ENCODE peak calls at places on chromosomes 12 and 14, in five cellular contexts. Z is heart right ventricle, E is right cardiac atrium, Q is heart left ventricle, J is suprapubic skin. U is an unnamed sample. For H3K9me3, the result is how much of the 10 kb centered on the place peaks cover.

GRCh38 chr12:52346596-52346995 is 20.7 kb downstream of the KRT85 start:
- DNase-seq in Z (no peak), J (no peak), E (no peak), Q (no peak), U (peak)

GRCh38 chr14:69471916-69472315 is 12.6 kb upstream of the PLEKHD1 start:
- DNase-seq in J (no peak), Q (no peak), Z (no peak), E (no peak), U (no peak)

GRCh38 chr14:24848427-24848826 is 201.5 kb downstream of the STXBP6 start:
- DNase-seq in J (no peak), Z (no peak), E (no peak), Q (no peak), U (no peak)

GRCh38 chr12:71139153-71139735 is 18.6 kb downstream of the TSPAN8 start:
- DNase-seq in Q (no peak), E (no peak), J (no peak), Z (no peak), U (peak)

GRCh38 chr12:57097554-57097835 is 8.6 kb downstream of the NAB2 start:
- DNase-seq in Z (no peak), E (no peak), Q (no peak), J (no peak), U (no peak)

GRCh38 chr12:108734200-108734906 is 3.0 kb upstream of the CORO1C start:
- DNase-seq in Z (no peak), Q (no peak), E (no peak), J (peak), U (peak)

GRCh38 chr12:108129017-108129812 is at the start of gene WSCD2:
- DNase-seq in E (peak), J (no peak), Z (peak), Q (no peak), U (peak)

GRCh38 chr14:40362856-40363255 is 930.6 kb upstream of the FBXO33 start:
- DNase-seq in Q (no peak), Z (no peak), E (no peak), J (no peak), U (no peak)

GRCh38 chr12:4153343-4153892 is 120.1 kb upstream of the CCND2 start:
- DNase-seq in Z (no peak), E (no peak), J (no peak), Q (no peak), U (peak)

GRCh38 chr12:27394676-27395075 is 51.9 kb upstream of the SMCO2 start:
- DNase-seq in Q (no peak), Z (no peak), J (no peak), E (no peak), U (no peak)

GRCh38 chr14:104676694-104677505 is 12.5 kb upstream of the INF2 start:
- DNase-seq in E (peak), Z (peak), J (no peak), Q (peak), U (no peak)

GRCh38 chr12:49330631-49331359 is 6.2 kb downstream of the C1QL4 start:
- DNase-seq in J (no peak), Z (no peak), Q (no peak), E (no peak), U (no peak)

GRCh38 chr12:10135126-10135525 is 5.1 kb upstream of the CLEC7A start:
- DNase-seq in Q (no peak), Z (no peak), E (no peak), J (no peak), U (no peak)

GRCh38 chr12:118356809-118357326 is 15.8 kb downstream of the TAOK3 start:
- DNase-seq in J (no peak), Z (no peak), E (no peak), Q (no peak), U (no peak)

GRCh38 chr14:91417134-91417982 is at the start of gene CCDC88C:
- DNase-seq in J (no peak), Z (peak), E (peak), Q (peak), U (peak)

GRCh38 chr14:103662591-103662990 is 33.6 kb downstream of the KLC1 start:
- DNase-seq in J (no peak), Q (no peak), E (no peak), Z (no peak), U (no peak)

GRCh38 chr12:107759410-107759809 is 1.5 kb downstream of the PRDM4 start:
- DNase-seq in Q (no peak), Z (no peak), E (no peak), J (no peak), U (peak)

GRCh38 chr12:121404734-121405133 is 4.8 kb downstream of the RNF34 start:
- DNase-seq in E (no peak), J (no peak), Z (no peak), Q (no peak), U (peak)

GRCh38 chr12:64175254-64175945 is 46.7 kb downstream of the KICS2 start:
- DNase-seq in Z (no peak), Q (no peak), J (no peak), E (no peak), U (no peak)

GRCh38 chr12:86373813-86374212 is 117.6 kb upstream of the MGAT4C start:
- DNase-seq in E (no peak), Z (no peak), J (no peak), Q (no peak), U (no peak)

GRCh38 chr12:15700595-15700994 is 88.6 kb downstream of the EPS8 start:
- DNase-seq in J (no peak), Z (no peak), E (no peak), Q (no peak), U (no peak)

GRCh38 chr14:45785240-45785639 is 532.2 kb upstream of the MIS18BP1 start:
- DNase-seq in Z (no peak), J (no peak), Q (no peak), E (no peak), U (no peak)

GRCh38 chr12:47415054-47415453 is 290.8 kb downstream of the RPAP3 start:
- DNase-seq in E (no peak), Q (no peak), J (no peak), Z (no peak), U (no peak)

GRCh38 chr12:9361879-9362326 is 153.7 kb upstream of the PZP start:
- DNase-seq in Q (no peak), J (no peak), Z (no peak), E (no peak), U (no peak)

GRCh38 chr14:62501021-62501750 is 544.1 kb downstream of the KCNH5 start:
- DNase-seq in E (no peak), Q (no peak), J (no peak), Z (no peak), U (no peak)
- H3K9me3 ChIP-seq in E (under half), Q (under half), J (under half), Z (under half), U (under half)

DNA sequence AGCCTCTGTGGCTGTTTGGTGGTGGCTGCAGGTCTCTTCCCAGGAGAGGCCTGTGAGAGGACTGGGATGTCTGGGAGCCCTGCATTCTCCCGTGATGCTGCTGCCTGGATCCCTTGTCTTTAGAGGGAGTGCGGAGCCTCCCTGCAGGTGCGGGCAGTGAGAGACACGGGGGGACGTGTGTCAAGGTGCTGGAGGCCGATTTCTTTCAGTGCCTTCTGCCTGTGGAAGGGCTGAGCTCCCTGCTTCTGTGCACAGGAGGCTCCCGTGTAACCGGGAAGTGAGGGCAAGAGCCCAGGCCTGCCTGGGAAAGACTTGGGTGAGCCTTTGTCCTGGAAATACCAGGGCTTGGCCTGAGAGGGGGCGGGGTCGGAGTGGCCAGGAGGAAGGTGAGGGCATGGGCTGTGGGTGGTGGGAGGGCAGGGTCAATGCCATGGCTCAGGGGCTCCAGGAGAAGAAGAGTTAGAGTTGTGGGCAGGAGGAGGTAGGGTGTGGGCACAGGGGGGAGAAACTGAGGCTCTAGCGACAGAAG is 372.2 kb downstream of the TMEM121 start:
- DNase-seq in Z (no peak), Q (peak), J (no peak), E (peak), U (no peak)
- H3K9me3 ChIP-seq in Z (under half), Q (under half), J (under half), E (under half), U (under half)

GRCh38 chr12:59645242-59645641 is 49.4 kb downstream of the SLC16A7 start:
- DNase-seq in E (no peak), Z (no peak), J (no peak), Q (no peak), U (no peak)
- H3K9me3 ChIP-seq in E (under half), Z (under half), J (under half), Q (under half), U (under half)

GRCh38 chr12:31950088-31950487 is 9.1 kb upstream of the RESF1 start:
- DNase-seq in Z (no peak), E (no peak), Q (no peak), J (no peak), U (no peak)

GRCh38 chr12:31947971-31948370 is 11.2 kb upstream of the RESF1 start:
- DNase-seq in Q (no peak), Z (no peak), E (no peak), J (no peak), U (no peak)

DNA sequence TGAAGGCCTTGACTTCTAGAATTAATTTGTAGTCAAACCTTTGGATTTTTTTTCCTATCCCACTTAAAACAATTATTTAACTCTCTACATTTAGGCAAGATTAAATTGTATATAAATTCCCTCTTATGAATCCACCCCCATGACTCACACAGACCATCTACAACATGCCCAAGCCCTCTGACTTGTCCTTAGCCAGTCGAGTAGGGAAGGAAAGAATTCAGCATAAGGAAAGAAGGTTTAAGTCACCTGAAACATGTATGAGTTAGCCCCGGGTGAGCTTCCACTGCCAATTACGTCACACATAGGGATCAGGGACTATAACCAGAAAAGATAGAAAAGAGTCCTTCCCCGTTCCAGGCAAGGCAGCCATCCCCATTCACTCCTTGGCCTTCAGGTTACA is 14.9 kb upstream of the RESF1 start:
- DNase-seq in Z (no peak), Q (no peak), J (no peak), E (no peak), U (no peak)
- H3K9me3 ChIP-seq in Z (under half), Q (under half), J (under half), E (under half), U (under half)

GRCh38 chr14:19801118-19801464 is 2.5 kb upstream of the OR4N2 start:
- DNase-seq in Q (no peak), E (no peak), Z (no peak), J (no peak), U (no peak)
- H3K9me3 ChIP-seq in Q (under half), E (under half), Z (under half), J (under half), U (under half)

GRCh38 chr14:65852689-65853088 is 440.2 kb downstream of the FUT8 start:
- DNase-seq in Q (no peak), Z (no peak), J (no peak), E (no peak), U (no peak)

GRCh38 chr14:65854215-65854614 is 441.7 kb downstream of the FUT8 start:
- DNase-seq in Q (no peak), E (no peak), Z (no peak), J (no peak), U (no peak)

GRCh38 chr14:65850429-65851145 is 438.1 kb downstream of the FUT8 start:
- DNase-seq in Z (no peak), Q (no peak), J (no peak), E (peak), U (peak)

GRCh38 chr14:65849558-65849957 is 437.0 kb downstream of the FUT8 start:
- DNase-seq in Z (no peak), E (no peak), Q (no peak), J (no peak), U (no peak)

DNA sequence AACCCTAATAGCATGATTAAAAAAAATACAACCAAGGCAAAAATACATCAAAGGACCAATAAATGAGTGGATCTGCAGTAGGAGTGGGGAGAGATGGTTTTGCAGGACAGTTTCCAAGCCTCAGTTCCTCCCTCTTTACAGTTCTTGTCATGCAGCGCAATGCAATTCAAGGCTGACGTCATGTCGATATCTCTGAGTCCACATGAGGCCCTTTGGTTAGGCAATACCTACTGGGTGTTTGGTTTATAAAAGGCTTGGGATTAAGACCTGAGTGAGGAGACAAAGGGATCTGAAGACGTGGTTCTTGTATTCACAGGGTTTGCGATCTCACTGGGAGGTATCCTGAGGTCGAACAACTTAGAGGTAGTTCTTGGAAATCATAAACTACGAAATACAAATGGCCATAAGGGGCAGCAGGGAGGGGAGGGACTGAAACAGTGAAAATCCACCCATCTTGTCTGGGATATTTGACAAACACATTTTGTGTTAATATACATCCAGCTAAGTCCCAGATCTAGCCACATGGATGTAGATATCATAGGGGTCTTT is 441.0 kb downstream of the FUT8 start:
- DNase-seq in Z (no peak), Q (no peak), J (no peak), E (no peak), U (no peak)
- H3K9me3 ChIP-seq in Z (under half), Q (under half), J (under half), E (under half), U (under half)

DNA sequence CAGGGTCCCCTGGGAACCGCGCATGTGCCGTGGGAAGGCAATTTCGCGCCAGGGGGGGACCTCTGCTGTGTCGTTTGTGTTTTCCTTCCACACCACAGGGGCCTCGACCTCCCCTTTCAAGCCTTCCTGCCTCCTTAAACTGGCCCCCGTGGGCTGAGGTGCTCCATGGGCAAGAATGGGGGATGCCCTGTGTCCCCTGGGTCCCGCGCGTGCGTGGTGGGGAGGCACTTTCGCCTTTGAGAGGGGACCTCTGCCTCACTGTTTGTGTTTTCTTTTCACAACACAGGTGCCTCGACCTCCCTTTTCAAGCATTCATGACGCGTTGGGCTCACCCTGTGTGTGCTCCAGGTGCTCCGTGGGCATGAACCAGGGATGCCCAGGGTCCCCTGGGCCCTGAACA is 348.8 kb downstream of the ALG10 start:
- DNase-seq in Z (no peak), E (no peak), J (no peak), Q (no peak), U (no peak)
- H3K9me3 ChIP-seq in Z (under half), E (under half), J (half or more), Q (under half), U (under half)

U was measured in small intestine.